ENCODE peak calls at places on chromosomes 12 and 14, in six cellular contexts. Z is heart right ventricle, X is upper lobe of right lung, J is choroid plexus epithelial cell, C is stomach, Y is A549. M is an unnamed sample.

GRCh38 chr14:101525646-101526527 is 35.4 kb upstream of the DIO3 start:
- DNase-seq in J (no peak), X (no peak), Y (no peak), Z (no peak), C (no peak), M (no peak)

GRCh38 chr14:26023967-26024366 is 573.9 kb downstream of the NOVA1 start:
- DNase-seq in C (no peak), X (no peak), Z (no peak), J (no peak), Y (no peak), M (no peak)

GRCh38 chr14:33510991-33511390 is 439.9 kb downstream of the EGLN3 start:
- DNase-seq in J (no peak), Z (no peak), X (no peak), C (no peak), Y (no peak), M (no peak)

GRCh38 chr12:126926023-126926600 is 1340.9 kb upstream of the TMEM132C start:
- DNase-seq in J (no peak), Z (no peak), Y (peak), C (no peak), X (no peak), M (peak)

GRCh38 chr14:106844608-106845285 is 1318.4 kb downstream of the TMEM121 start:
- DNase-seq in J (no peak), X (peak), Z (peak), Y (peak), C (peak), M (no peak)

GRCh38 chr14:76777721-76778120 is 16.5 kb downstream of the VASH1 start:
- DNase-seq in X (no peak), Y (no peak), J (no peak), C (no peak), Z (no peak), M (no peak)

GRCh38 chr12:31849090-31849687 is 110.0 kb upstream of the RESF1 start:
- DNase-seq in J (peak), X (no peak), Y (peak), C (no peak), Z (no peak), M (no peak)

GRCh38 chr12:128510527-128510926 is 243.6 kb downstream of the TMEM132C start:
- DNase-seq in C (no peak), Z (no peak), Y (no peak), J (no peak), X (no peak), M (no peak)

GRCh38 chr12:24582954-24583601 is 365.8 kb downstream of the BCAT1 start:
- DNase-seq in Z (no peak), J (no peak), X (no peak), Y (no peak), C (no peak), M (no peak)

GRCh38 chr12:26658991-26659390 is 174.0 kb downstream of the ITPR2 start:
- DNase-seq in J (peak), Z (no peak), X (no peak), Y (no peak), C (no peak), M (peak)

GRCh38 chr14:89131004-89131750 is 285.9 kb downstream of the FOXN3 start:
- DNase-seq in J (no peak), C (no peak), Z (no peak), Y (no peak), X (no peak), M (no peak)

GRCh38 chr12:57227315-57228115 is 2.0 kb upstream of the SHMT2 start:
- DNase-seq in J (no peak), X (no peak), C (no peak), Y (no peak), Z (no peak), M (no peak)

GRCh38 chr12:89856431-89856830 is 147.8 kb upstream of the ATP2B1 start:
- DNase-seq in X (no peak), J (peak), Y (no peak), C (no peak), Z (no peak), M (peak)

GRCh38 chr14:102363182-102363952 is 626 bp downstream of the TECPR2 start:
- DNase-seq in J (peak), Y (peak), Z (no peak), C (peak), X (no peak), M (peak)

GRCh38 chr12:53965251-53966069 is 7.5 kb upstream of the HOXC11 start:
- DNase-seq in Y (no peak), X (no peak), Z (no peak), J (no peak), C (no peak), M (no peak)

GRCh38 chr12:47987411-47988072 is 16.7 kb downstream of the COL2A1 start:
- DNase-seq in Z (no peak), X (no peak), J (no peak), Y (no peak), C (no peak), M (peak)

GRCh38 chr14:50871914-50872732 is at the start of gene ABHD12B:
- DNase-seq in Z (no peak), Y (no peak), J (peak), C (no peak), X (no peak), M (no peak)

GRCh38 chr12:14664434-14665023 is 31.9 kb downstream of the GUCY2C start:
- DNase-seq in J (peak), C (peak), Z (no peak), Y (peak), X (no peak), M (peak)

GRCh38 chr12:68623059-68623458 is 12.4 kb downstream of the RAP1B start:
- DNase-seq in J (no peak), Z (no peak), C (no peak), X (no peak), Y (no peak), M (no peak)

GRCh38 chr14:50804181-50804721 is 26.7 kb downstream of the NIN start:
- DNase-seq in X (no peak), J (peak), Z (no peak), Y (no peak), C (no peak), M (peak)

GRCh38 chr12:85029456-85029855 is 6.6 kb downstream of the TSPAN19 start:
- DNase-seq in C (no peak), J (peak), Y (peak), X (no peak), Z (no peak), M (peak)

GRCh38 chr14:77485901-77486678 is 12.5 kb downstream of the ISM2 start:
- DNase-seq in Y (peak), J (peak), X (no peak), Z (no peak), C (no peak), M (peak)

GRCh38 chr12:50579757-50580267 is 75.0 kb downstream of the DIP2B start:
- DNase-seq in J (no peak), C (no peak), Y (peak), Z (no peak), X (no peak), M (peak)

GRCh38 chr12:121628037-121628436 is 1.7 kb downstream of the ORAI1 start:
- DNase-seq in Z (no peak), J (no peak), C (peak), Y (no peak), X (no peak), M (peak)

GRCh38 chr14:21068521-21069387 is 1.4 kb upstream of the ARHGEF40 start:
- DNase-seq in Y (peak), X (no peak), J (peak), Z (peak), C (peak), M (peak)

GRCh38 chr12:57216014-57216891 is at the start of gene NXPH4:
- DNase-seq in Z (peak), C (peak), Y (no peak), X (no peak), J (no peak), M (no peak)

GRCh38 chr14:58792421-58792820 is 154.7 kb downstream of the DACT1 start:
- DNase-seq in X (no peak), Z (no peak), Y (no peak), C (no peak), J (peak), M (peak)

GRCh38 chr12:57754411-57755193 is at the start of gene MARCHF9:
- DNase-seq in Y (peak), Z (peak), J (no peak), X (peak), C (peak), M (no peak)

GRCh38 chr12:79673334-79673733 is 17.4 kb downstream of the PAWR start:
- DNase-seq in X (no peak), Z (no peak), C (no peak), Y (no peak), J (no peak), M (no peak)

GRCh38 chr12:29763301-29763683 is 20.4 kb downstream of the TMTC1 start:
- DNase-seq in Z (no peak), Y (no peak), C (no peak), J (no peak), X (no peak), M (peak)

GRCh38 chr12:2374092-2374740 is 321.4 kb downstream of the CACNA1C start:
- DNase-seq in Z (no peak), X (no peak), C (no peak), Y (no peak), J (no peak), M (no peak)

GRCh38 chr14:81170104-81170828 is 50.5 kb downstream of the GTF2A1 start:
- DNase-seq in Y (peak), Z (peak), J (peak), X (peak), C (peak), M (peak)

GRCh38 chr14:104977681-104978647 is at the start of gene AHNAK2:
- DNase-seq in Z (peak), X (peak), Y (peak), J (peak), C (peak), M (peak)

GRCh38 chr12:125678589-125678993 is 613.4 kb downstream of the AACS start:
- DNase-seq in Z (no peak), Y (no peak), C (no peak), J (no peak), X (no peak), M (no peak)

GRCh38 chr14:91329615-91330014 is 85.1 kb upstream of the GPR68 start:
- DNase-seq in X (no peak), J (no peak), Y (no peak), C (no peak), Z (no peak), M (no peak)

GRCh38 chr12:122874081-122874480 is 21.8 kb downstream of the VPS37B start:
- DNase-seq in C (peak), X (peak), J (no peak), Z (no peak), Y (no peak), M (no peak)

GRCh38 chr14:105061428-105062047 is 3.7 kb downstream of the GPR132 start:
- DNase-seq in C (peak), Y (no peak), X (peak), J (no peak), Z (peak), M (no peak)

GRCh38 chr12:51906452-51907082 is 737 bp upstream of the ACVRL1 start:
- DNase-seq in Z (no peak), Y (no peak), X (no peak), C (no peak), J (no peak), M (no peak)
- H3K4me3 ChIP-seq in Z (peak), Y (no peak), X (peak), C (peak), J (peak), M (peak)

GRCh38 chr12:81080431-81080983 is 2.6 kb downstream of the ACSS3 start:
- DNase-seq in C (no peak), X (no peak), Y (no peak), Z (no peak), J (peak), M (peak)
- TF ChIP-seq CTCF in C (no peak), X (no peak), Y (no peak), Z (no peak), J (no peak), M (no peak)

GRCh38 chr14:54840336-54840735 is 62.3 kb downstream of the GCH1 start:
- DNase-seq in X (no peak), J (no peak), Z (no peak), Y (no peak), C (no peak), M (peak)
- H3K4me3 ChIP-seq in X (no peak), J (no peak), Z (no peak), Y (no peak), C (no peak), M (no peak)

DNA sequence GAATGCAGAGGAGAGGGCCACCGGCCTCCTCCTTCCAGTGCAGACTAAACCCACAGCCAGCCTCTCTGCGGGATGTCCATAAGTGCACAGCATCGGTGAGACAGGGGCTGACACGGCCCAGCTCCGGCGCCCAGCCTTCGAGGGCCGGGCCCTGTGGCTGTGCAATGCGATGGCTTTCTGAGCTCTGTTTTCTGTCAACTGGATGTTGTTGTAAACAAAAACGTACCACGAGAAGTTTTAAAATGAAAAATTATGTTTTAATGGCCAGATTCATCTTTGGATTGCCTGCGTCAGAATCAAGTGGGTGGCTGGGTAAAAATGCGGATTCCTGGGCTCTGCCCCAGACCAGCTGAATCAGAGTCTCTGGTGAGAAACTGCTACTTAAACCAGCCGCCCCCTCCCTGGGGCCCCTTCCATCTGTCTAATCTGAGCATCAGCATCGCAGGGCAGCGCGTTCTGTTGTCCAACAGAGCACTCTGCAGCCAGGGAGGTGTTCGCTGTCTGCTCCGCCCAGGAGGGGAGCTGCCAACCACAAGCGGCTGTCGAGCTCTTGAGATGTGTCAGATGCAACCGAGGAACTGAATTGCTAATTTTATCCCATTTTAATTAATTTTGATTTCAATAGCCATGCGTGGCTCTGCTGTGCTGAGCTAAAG is 133.4 kb downstream of the RFLNA start:
- DNase-seq in Y (no peak), X (no peak), J (peak), C (no peak), Z (peak), M (peak)
- TF ChIP-seq CTCF in Y (no peak), X (no peak), J (peak), C (no peak), Z (no peak), M (no peak)

GRCh38 chr12:12868836-12869235 is 22.5 kb upstream of the GPRC5A start:
- DNase-seq in J (no peak), Y (no peak), X (no peak), Z (no peak), C (no peak), M (no peak)
- H3K4me3 ChIP-seq in J (no peak), Y (no peak), X (no peak), Z (no peak), C (no peak), M (no peak)

M was measured in fibroblast of the aortic adventitia.